ENCODE peak calls at places on chromosomes 12 and 14, in five cellular contexts. C is Ammon's horn; O is HEK293T; R is activated naive CD4-positive, alpha-beta T cell; P is NCI-H1694. S is an unnamed sample.
A peak's percentile ranks its signal among the peaks of the same experiment; 100 is the strongest.

GRCh38 chr12:32995623-32996022 is 99.0 kb upstream of the PKP2 start:
- DNase-seq in C (no peak), O (no peak), R (no peak), P (no peak), S (no peak)

GRCh38 chr14:58118097-58118496 is 33.9 kb downstream of the ARMH4 start:
- DNase-seq in C (no peak), O (no peak), R (no peak), P (no peak), S (no peak)

GRCh38 chr14:55121628-55122440 is 7.2 kb upstream of the LGALS3 start:
- DNase-seq in C (no peak), O (no peak), R (no peak), P (no peak), S (no peak)

GRCh38 chr14:65936342-65936741 is 523.8 kb downstream of the FUT8 start:
- DNase-seq in C (no peak), O (no peak), R (no peak), P (no peak), S (no peak)

GRCh38 chr12:10716277-10716676 is 6.8 kb downstream of the YBX3 start:
- DNase-seq in C (no peak), O (no peak), R (no peak), P (no peak), S (no peak)

GRCh38 chr14:73888971-73889370 is 2.3 kb downstream of the ZNF410 start:
- DNase-seq in C (no peak), O (no peak), R (no peak), P (no peak), S (no peak)

GRCh38 chr12:81245918-81246611 is 168.2 kb downstream of the ACSS3 start:
- DNase-seq in C (peak; percentile 13), O (peak; percentile 6), R (no peak), P (no peak), S (no peak)

GRCh38 chr12:103495783-103496456 is at the start of gene C12orf42:
- DNase-seq in C (peak; percentile 73), O (peak; percentile 29), R (no peak), P (peak; percentile 68), S (no peak)

GRCh38 chr12:132003846-132004245 is 54.1 kb downstream of the EP400 start:
- DNase-seq in C (no peak), O (no peak), R (no peak), P (no peak), S (no peak)

GRCh38 chr14:95157987-95158712 is 821 bp upstream of the DICER1 start:
- DNase-seq in C (peak; percentile 26), O (peak; percentile 40), R (no peak), P (no peak), S (no peak)

GRCh38 chr14:100321473-100322137 is 1.5 kb upstream of the SLC25A47 start:
- DNase-seq in C (no peak), O (no peak), R (no peak), P (no peak), S (no peak)

GRCh38 chr14:74618078-74618952 is 6.3 kb upstream of the LTBP2 start:
- DNase-seq in C (peak; percentile 40), O (no peak), R (no peak), P (no peak), S (peak; percentile 56)

GRCh38 chr14:69637503-69638030 is 26.2 kb downstream of the SUSD6 start:
- DNase-seq in C (no peak), O (no peak), R (no peak), P (no peak), S (no peak)

GRCh38 chr14:65791551-65791981 is 379.0 kb downstream of the FUT8 start:
- DNase-seq in C (no peak), O (no peak), R (no peak), P (no peak), S (no peak)

GRCh38 chr14:75301666-75302325 is 23.2 kb downstream of the FOS start:
- DNase-seq in C (peak; percentile 67), O (no peak), R (no peak), P (no peak), S (peak; percentile 76)

GRCh38 chr14:73663548-73664212 is 18.9 kb downstream of the DNAL1 start:
- DNase-seq in C (no peak), O (no peak), R (no peak), P (no peak), S (no peak)

GRCh38 chr14:71300474-71301359 is 393.5 kb downstream of the PCNX1 start:
- DNase-seq in C (no peak), O (no peak), R (no peak), P (no peak), S (peak; percentile 5)

GRCh38 chr14:68951051-68951797 is 27.9 kb downstream of the ACTN1 start:
- DNase-seq in C (no peak), O (no peak), R (no peak), P (no peak), S (peak; percentile 78)

GRCh38 chr14:62661818-62662217 is 383.4 kb downstream of the KCNH5 start:
- DNase-seq in C (no peak), O (no peak), R (no peak), P (no peak), S (no peak)

GRCh38 chr12:89756638-89757321 is 48.1 kb upstream of the ATP2B1 start:
- DNase-seq in C (peak; percentile 35), O (no peak), R (no peak), P (no peak), S (no peak)

GRCh38 chr14:31419179-31420012 is 954 bp downstream of the HEATR5A start:
- DNase-seq in C (no peak), O (no peak), R (no peak), P (no peak), S (no peak)

GRCh38 chr12:116365114-116365513 is 87.6 kb upstream of the MED13L start:
- DNase-seq in C (no peak), O (no peak), R (no peak), P (no peak), S (no peak)

S was measured in body of pancreas.